ENCODE peak calls at places on chromosomes 13 and 19, in four cellular contexts. G is GM12878, M is HepG2, J is H1. X is an unnamed sample.

GRCh38 chr13:64675256-64675892 is 2554.8 kb downstream of the PCDH9 start:
- DNase-seq in G (no peak), M (peak), J (no peak), X (no peak)

GRCh38 chr13:77002590-77003190 is 10.8 kb downstream of the CLN5 start:
- DNase-seq in M (peak), G (no peak), J (no peak), X (peak)

GRCh38 chr19:2771786-2772674 is 11.0 kb downstream of the SGTA start:
- DNase-seq in J (no peak), M (no peak), G (no peak), X (no peak)

GRCh38 chr13:67186985-67187569 is 43.1 kb downstream of the PCDH9 start:
- DNase-seq in M (no peak), J (no peak), G (no peak), X (no peak)

GRCh38 chr19:58052256-58052655 is 6.8 kb upstream of the ZNF135 start:
- DNase-seq in G (no peak), M (no peak), J (no peak), X (no peak)

GRCh38 chr19:42345191-42345812 is 19.9 kb downstream of the MEGF8 start:
- DNase-seq in J (no peak), M (no peak), G (no peak), X (no peak)

GRCh38 chr19:33292595-33293254 is 9.6 kb downstream of the CEBPA start:
- DNase-seq in G (no peak), M (no peak), J (no peak), X (no peak)

GRCh38 chr19:44889830-44890365 is 1.2 kb upstream of the TOMM40 start:
- DNase-seq in G (no peak), M (peak), J (no peak), X (no peak)

GRCh38 chr19:10209305-10209704 is 14.6 kb upstream of the DNMT1 start:
- DNase-seq in G (no peak), J (no peak), M (no peak), X (no peak)

DNA sequence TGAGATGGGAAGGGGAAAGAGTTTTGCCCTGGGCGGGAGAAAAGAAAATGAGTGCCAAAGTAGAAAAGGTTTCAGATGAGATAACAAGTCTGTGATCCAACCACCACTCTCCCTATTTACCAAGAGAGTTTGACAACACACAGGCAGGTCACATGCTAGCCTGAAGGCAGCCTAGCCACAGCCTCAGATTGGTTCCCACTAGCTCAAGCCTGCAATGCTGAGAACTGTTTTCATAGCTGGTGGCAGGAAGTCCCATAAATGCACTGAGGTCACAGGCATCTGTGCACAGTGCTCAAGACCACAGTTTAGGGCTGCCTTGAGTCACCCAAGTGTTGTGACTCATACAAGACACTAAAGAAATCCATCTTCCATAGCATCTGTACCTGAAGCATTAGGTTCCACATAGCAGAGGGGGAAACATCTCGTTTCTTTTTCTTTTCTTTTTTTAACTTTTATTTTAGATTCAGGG is 18.5 kb upstream of the POP4 start:
- DNase-seq in J (no peak), G (peak), M (no peak), X (no peak)
- TF ChIP-seq BRCA1 in J (no peak), G (no peak), M (no peak), X (no peak)

DNA sequence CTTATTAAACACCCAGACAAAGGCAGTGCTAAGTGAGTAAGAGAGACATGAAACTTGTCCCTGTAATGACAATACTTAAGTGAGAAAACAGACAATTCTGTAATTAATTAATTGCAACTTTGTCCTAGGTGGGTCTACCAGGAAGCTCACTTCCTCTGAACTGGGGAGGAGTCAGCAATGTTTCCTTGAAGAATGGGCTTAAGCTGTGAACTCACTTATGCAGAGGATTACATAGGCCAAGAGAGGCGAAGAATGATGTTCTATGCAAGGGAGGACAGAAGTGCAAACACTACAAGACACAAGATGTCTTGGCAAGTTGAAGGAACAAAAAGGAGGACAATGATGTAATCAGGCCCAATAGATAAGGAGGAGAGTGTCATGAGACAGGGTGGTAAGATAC is 275.9 kb downstream of the LHFPL6 start:
- DNase-seq in J (no peak), M (no peak), G (no peak), X (no peak)
- TF ChIP-seq YY1 in J (no peak), M (no peak), G (no peak), X (no peak)

DNA sequence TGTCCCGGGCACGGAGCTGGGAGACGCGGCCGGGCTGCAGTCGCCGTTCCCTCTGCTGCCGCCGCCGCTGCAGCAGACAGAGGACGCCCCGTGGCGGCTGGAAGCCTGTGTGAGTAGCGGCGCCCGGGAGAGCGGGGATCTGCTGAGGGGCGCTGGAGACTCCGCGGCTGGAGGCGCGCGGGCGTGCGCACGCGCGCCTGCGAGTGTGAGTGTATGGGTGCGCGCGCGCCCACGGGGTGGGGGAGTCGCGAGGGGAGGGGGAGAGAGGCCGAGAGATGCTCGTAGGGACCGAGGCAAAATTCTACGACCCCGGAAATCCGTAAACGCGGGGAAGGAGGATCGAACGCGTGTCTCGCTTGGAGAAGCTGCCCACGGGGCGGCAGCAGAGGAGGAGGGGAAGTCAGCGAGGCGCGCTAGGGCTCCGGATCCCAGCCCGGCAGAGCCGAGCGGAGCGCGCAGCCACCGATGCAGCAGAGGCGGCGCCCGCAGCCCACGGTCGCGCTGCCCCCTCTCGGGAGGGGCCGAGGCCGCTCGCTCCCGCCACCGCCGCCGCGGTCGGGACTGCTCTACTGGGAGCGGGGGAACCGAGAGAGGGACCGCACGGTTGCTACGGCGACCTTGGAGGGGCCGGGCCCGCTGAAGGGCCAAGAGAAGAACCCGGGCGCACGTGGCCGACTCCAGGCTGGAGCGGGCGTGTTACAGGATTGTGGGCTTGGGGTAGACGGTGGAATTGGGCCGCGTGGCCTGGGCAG is at the start of gene ENOX1:
- DNase-seq in G (no peak), J (peak), M (no peak), X (no peak)
- TF ChIP-seq BRCA1 in G (no peak), J (no peak), M (no peak), X (no peak)

GRCh38 chr13:98761126-98761978 is 8.9 kb upstream of the SLC15A1 start:
- DNase-seq in G (peak), M (peak), J (no peak), X (no peak)
- TF ChIP-seq YY1 in G (no peak), M (no peak), J (no peak), X (no peak)

GRCh38 chr19:48239120-48239519 is 16.6 kb downstream of the CARD8 start:
- DNase-seq in J (no peak), M (no peak), G (no peak), X (no peak)
- TF ChIP-seq BRCA1 in J (no peak), M (no peak), G (no peak), X (no peak)

DNA sequence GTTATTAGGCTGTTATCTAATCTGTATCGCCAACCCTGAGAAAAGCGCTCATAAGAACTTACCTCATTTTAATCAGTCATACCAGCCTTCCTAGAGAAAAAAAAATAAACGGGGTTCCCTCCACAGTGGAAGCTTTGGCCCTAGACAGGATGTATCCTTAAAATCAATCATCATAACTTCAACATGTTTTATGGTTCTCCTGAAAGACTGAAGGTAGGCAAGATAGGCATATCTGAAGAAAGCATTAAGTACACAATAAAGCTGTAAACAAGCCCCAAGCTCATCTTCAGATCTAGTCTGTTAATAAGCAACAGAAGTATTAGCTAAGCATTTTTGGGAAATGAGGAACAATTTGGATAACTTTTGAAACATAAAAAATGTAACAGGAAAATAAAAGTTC is 18.7 kb upstream of the SERP2 start:
- DNase-seq in M (no peak), G (no peak), J (no peak), X (no peak)
- TF ChIP-seq YY1 in M (no peak), G (no peak), J (no peak), X (no peak)

GRCh38 chr13:33388254-33388998 is 102.9 kb upstream of the STARD13 start:
- DNase-seq in J (no peak), M (no peak), G (no peak), X (peak)

GRCh38 chr13:33394294-33394932 is 108.9 kb upstream of the STARD13 start:
- DNase-seq in J (no peak), M (no peak), G (no peak), X (no peak)

GRCh38 chr13:33392794-33393371 is 107.3 kb upstream of the STARD13 start:
- DNase-seq in J (no peak), G (no peak), M (no peak), X (no peak)
- TF ChIP-seq BRCA1 in J (no peak), G (no peak), M (no peak), X (no peak)

DNA sequence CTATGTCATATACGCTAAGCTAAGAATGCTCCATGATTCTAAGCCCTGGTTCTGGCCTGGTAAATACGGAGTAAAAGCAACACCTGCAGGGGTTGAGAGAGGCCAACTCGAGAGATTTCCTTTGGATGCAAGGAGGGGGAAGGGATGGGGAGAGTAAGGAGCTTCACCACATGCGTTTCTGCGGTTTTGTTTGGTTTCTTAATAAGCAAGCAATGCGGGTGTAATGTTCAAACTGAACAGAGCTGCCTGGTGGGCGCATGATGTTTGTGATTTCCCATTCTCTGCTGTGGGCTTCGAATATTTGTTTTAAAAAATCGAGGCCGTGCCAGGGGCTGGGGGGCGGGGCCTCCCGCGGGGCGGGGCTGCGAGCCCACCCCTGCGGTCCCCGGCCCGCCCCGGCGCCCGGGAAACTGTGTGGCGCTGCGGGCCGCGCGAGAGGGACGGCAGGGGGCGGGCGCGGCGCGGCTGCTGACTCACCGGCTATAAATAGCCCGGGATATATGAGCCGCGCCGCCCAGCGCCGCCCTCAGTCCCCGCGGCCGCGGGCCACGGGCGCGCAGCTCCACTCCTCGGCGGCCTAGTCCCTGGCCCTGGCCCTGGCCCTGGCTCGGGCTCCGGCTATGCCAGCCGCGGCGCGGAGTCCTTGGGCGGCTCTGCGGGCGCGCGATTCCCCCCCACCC is 5.1 kb downstream of the BBC3 start:
- DNase-seq in M (peak), J (peak), G (no peak), X (peak)
- TF ChIP-seq YY1 in M (peak), J (peak), G (peak), X (no peak)

GRCh38 chr13:94195715-94196114 is 283.8 kb downstream of the DCT start:
- DNase-seq in M (no peak), G (no peak), J (no peak), X (no peak)

GRCh38 chr13:94188173-94188869 is 291.2 kb downstream of the DCT start:
- DNase-seq in M (no peak), G (no peak), J (no peak), X (no peak)

GRCh38 chr13:94196426-94196825 is 283.1 kb downstream of the DCT start:
- DNase-seq in M (no peak), G (no peak), J (no peak), X (no peak)

GRCh38 chr13:94192576-94192975 is 286.9 kb downstream of the DCT start:
- DNase-seq in G (no peak), J (peak), M (peak), X (no peak)
- TF ChIP-seq BRCA1 in G (no peak), J (no peak), M (no peak), X (no peak)